ENCODE peak calls at places on chromosome 15, in seven cellular contexts. P is AG20443, K is activated T-cell treated with anti-CD3 and anti-CD28 coated beads for 4 hours, X is ELF-1, R is IMR-90, S is cardiac muscle cell, G is germinal center. I is an unnamed sample.
A peak's percentile ranks its signal among the peaks of the same experiment; 100 is the strongest.

GRCh38 chr15:76296849-76297248 is 14.4 kb downstream of the ETFA start:
- DNase-seq in K (no peak), R (no peak), S (no peak), G (no peak), P (no peak), X (no peak), I (no peak)

GRCh38 chr15:70447927-70448698 is 315.2 kb downstream of the UACA start:
- DNase-seq in X (no peak), K (no peak), R (no peak), P (no peak), G (no peak), S (peak; percentile 40), I (no peak)

GRCh38 chr15:50126072-50126471 is 7.0 kb upstream of the ATP8B4 start:
- DNase-seq in X (no peak), S (no peak), K (no peak), P (no peak), R (no peak), G (no peak), I (no peak)

GRCh38 chr15:38829086-38829485 is 264.5 kb upstream of the RASGRP1 start:
- DNase-seq in R (no peak), X (no peak), G (no peak), P (no peak), K (no peak), S (peak; percentile 49), I (no peak)

GRCh38 chr15:66405605-66406004 is 18.9 kb downstream of the MAP2K1 start:
- DNase-seq in P (no peak), G (no peak), K (no peak), X (no peak), S (peak; percentile 53), R (peak; percentile 59), I (no peak)

GRCh38 chr15:45117327-45118130 is 3.4 kb downstream of the DUOXA2 start:
- DNase-seq in K (no peak), G (no peak), X (no peak), P (no peak), R (no peak), S (no peak), I (no peak)

GRCh38 chr15:58498821-58499580 is 67.2 kb downstream of the LIPC start:
- DNase-seq in G (no peak), S (peak; percentile 44), P (peak; percentile 90), R (peak; percentile 98), K (no peak), X (peak; percentile 51), I (no peak)

GRCh38 chr15:98721166-98721565 is 72.8 kb downstream of the IGF1R start:
- DNase-seq in K (no peak), R (peak; percentile 46), G (no peak), P (no peak), S (no peak), X (no peak), I (no peak)

GRCh38 chr15:78001656-78002055 is 75.9 kb downstream of the TBC1D2B start:
- DNase-seq in P (no peak), R (no peak), K (no peak), G (no peak), S (no peak), X (no peak), I (no peak)

GRCh38 chr15:43266834-43267233 is at the start of gene TGM5:
- DNase-seq in X (peak; percentile 10), P (no peak), K (no peak), G (no peak), R (no peak), S (no peak), I (no peak)

GRCh38 chr15:43550527-43551363 is 33.3 kb downstream of the MAP1A start:
- DNase-seq in R (peak; percentile 59), P (peak; percentile 48), X (no peak), G (no peak), K (no peak), S (peak; percentile 62), I (no peak)

GRCh38 chr15:65068436-65068835 is 645 bp upstream of the RASL12 start:
- DNase-seq in R (no peak), S (no peak), P (no peak), G (no peak), X (no peak), K (no peak), I (no peak)

GRCh38 chr15:74201656-74202420 is 749 bp downstream of the STRA6 start:
- DNase-seq in K (no peak), S (no peak), R (no peak), X (no peak), P (no peak), G (no peak), I (no peak)

GRCh38 chr15:73694419-73694818 is 10.2 kb downstream of the CD276 start:
- DNase-seq in K (no peak), S (no peak), X (no peak), R (peak; percentile 55), G (no peak), P (peak; percentile 39), I (no peak)

GRCh38 chr15:78162038-78162437 is 12.9 kb downstream of the IDH3A start:
- DNase-seq in K (no peak), X (no peak), R (no peak), S (no peak), P (no peak), G (no peak), I (no peak)

GRCh38 chr15:48967336-48967735 is 3.6 kb upstream of the SHC4 start:
- DNase-seq in G (no peak), R (peak; percentile 36), S (no peak), K (no peak), P (no peak), X (no peak), I (no peak)

GRCh38 chr15:43516185-43516584 is 1.2 kb upstream of the MAP1A start:
- DNase-seq in R (no peak), P (peak; percentile 65), S (peak; percentile 16), K (no peak), X (no peak), G (no peak), I (no peak)

GRCh38 chr15:53836618-53837017 is 77.2 kb upstream of the WDR72 start:
- DNase-seq in G (no peak), P (no peak), X (no peak), S (no peak), R (no peak), K (no peak), I (no peak)

GRCh38 chr15:75596703-75597345 is 17.7 kb upstream of the PTPN9 start:
- DNase-seq in X (no peak), K (no peak), R (no peak), G (no peak), S (no peak), P (no peak), I (no peak)

GRCh38 chr15:25737218-25737643 is 125.9 kb downstream of the ATP10A start:
- DNase-seq in P (no peak), S (no peak), G (no peak), K (no peak), R (peak; percentile 41), X (no peak), I (no peak)

GRCh38 chr15:20351448-20351961 is 190.1 kb downstream of the GOLGA6L6 start:
- DNase-seq in K (no peak), G (no peak), S (no peak), P (peak; percentile 36), X (no peak), R (no peak), I (no peak)

GRCh38 chr15:85702321-85703230 is 92.1 kb downstream of the KLHL25 start:
- DNase-seq in G (no peak), R (peak; percentile 75), X (no peak), K (no peak), P (no peak), S (peak; percentile 89), I (no peak)

GRCh38 chr15:42118650-42119531 is 24.5 kb upstream of the PLA2G4D start:
- DNase-seq in K (no peak), R (no peak), S (peak; percentile 45), X (peak; percentile 48), G (no peak), P (no peak), I (no peak)

GRCh38 chr15:78067328-78068241 is 9.9 kb downstream of the TBC1D2B start:
- DNase-seq in S (no peak), P (no peak), X (peak; percentile 62), K (no peak), G (no peak), R (no peak), I (no peak)

GRCh38 chr15:82849556-82850241 is 40.3 kb downstream of the WHAMM start:
- DNase-seq in R (peak; percentile 74), K (peak; percentile 11), G (peak; percentile 70), S (peak; percentile 91), X (peak; percentile 97), P (peak; percentile 86), I (peak; percentile 80)

GRCh38 chr15:46576611-46577010 is 941.8 kb downstream of the SQOR start:
- DNase-seq in X (no peak), S (no peak), P (peak; percentile 20), G (no peak), R (no peak), K (no peak), I (no peak)

GRCh38 chr15:82680200-82681102 is 29.2 kb downstream of the AP3B2 start:
- DNase-seq in X (peak; percentile 90), R (no peak), K (peak; percentile 67), G (peak; percentile 88), P (no peak), S (no peak), I (peak; percentile 24)

GRCh38 chr15:62672268-62672667 is 370.3 kb upstream of the TPM1 start:
- DNase-seq in P (peak; percentile 61), S (peak; percentile 60), X (no peak), R (peak; percentile 15), G (no peak), K (no peak), I (no peak)

I was measured in NCI-H460.